ENCODE peak calls at places on chromosome 4, in seven cellular contexts. V is astrocyte of the spinal cord, S is body of pancreas, G is A549, Z is SK-N-SH, F is OCI-LY7, Y is glutamatergic neuron. H is an unnamed sample.

GRCh38 chr4:168803727-168804126 is 206.3 kb downstream of the CBR4 start:
- DNase-seq in G (no peak), F (no peak), V (peak), Y (no peak), Z (no peak), S (no peak), H (no peak)

GRCh38 chr4:137310593-137311490 is 221.5 kb downstream of the PCDH18 start:
- DNase-seq in Z (peak), V (peak), G (no peak), S (no peak), Y (no peak), F (no peak), H (no peak)

GRCh38 chr4:8281519-8282133 is 12.1 kb downstream of the HTRA3 start:
- DNase-seq in S (peak), V (peak), Y (peak), Z (no peak), G (no peak), F (no peak), H (no peak)

GRCh38 chr4:154854362-154854761 is 73.3 kb downstream of the RBM46 start:
- DNase-seq in V (no peak), F (no peak), Z (peak), G (peak), Y (no peak), S (no peak), H (no peak)

GRCh38 chr4:66564901-66565648 is 894.8 kb upstream of the EPHA5 start:
- DNase-seq in Y (no peak), V (peak), F (no peak), G (peak), S (no peak), Z (no peak), H (no peak)

GRCh38 chr4:129545599-129546278 is 449.8 kb downstream of the C4orf33 start:
- DNase-seq in Z (no peak), Y (no peak), G (peak), F (no peak), S (peak), V (peak), H (no peak)

GRCh38 chr4:174217273-174218126 is 66.0 kb downstream of the FBXO8 start:
- DNase-seq in S (peak), Z (peak), V (peak), Y (peak), F (no peak), G (no peak), H (peak)

GRCh38 chr4:189081831-189082230 is 858.8 kb upstream of the FRG1 start:
- DNase-seq in F (no peak), Y (no peak), S (no peak), Z (no peak), G (no peak), V (no peak), H (no peak)

GRCh38 chr4:162061214-162061613 is 102.6 kb downstream of the FSTL5 start:
- DNase-seq in S (no peak), V (peak), Y (no peak), G (peak), Z (no peak), F (no peak), H (no peak)

GRCh38 chr4:84878090-84878489 is 88.4 kb downstream of the WDFY3 start:
- DNase-seq in Z (no peak), V (peak), Y (no peak), G (no peak), S (no peak), F (no peak), H (no peak)

GRCh38 chr4:158211288-158211687 is 1.0 kb downstream of the TMEM144 start:
- DNase-seq in Y (no peak), G (peak), F (no peak), V (no peak), Z (no peak), S (peak), H (no peak)

GRCh38 chr4:83171640-83172039 is 57.1 kb upstream of the PLAC8 start:
- DNase-seq in Y (no peak), Z (no peak), G (no peak), F (no peak), V (no peak), S (no peak), H (no peak)

GRCh38 chr4:55947254-55947882 is 1.4 kb upstream of the CEP135 start:
- DNase-seq in V (no peak), F (peak), S (no peak), Z (no peak), Y (no peak), G (no peak), H (peak)

GRCh38 chr4:77852892-77853495 is 9.6 kb upstream of the MRPL1 start:
- DNase-seq in G (no peak), Y (no peak), Z (no peak), F (peak), S (no peak), V (no peak), H (peak)

GRCh38 chr4:23789765-23790164 is 100.1 kb downstream of the PPARGC1A start:
- DNase-seq in V (peak), S (peak), Z (no peak), F (no peak), Y (no peak), G (no peak), H (no peak)

GRCh38 chr4:173192375-173193162 is 24.0 kb downstream of the GALNT7 start:
- DNase-seq in S (no peak), V (no peak), F (no peak), Z (no peak), G (peak), Y (no peak), H (no peak)
- TF ChIP-seq CTCF in S (no peak), V (peak), F (peak), Z (no peak), G (peak), Y (no peak), H (peak)

GRCh38 chr4:34417160-34417559 is 1827.2 kb downstream of the ARAP2 start:
- DNase-seq in G (peak), F (no peak), S (no peak), Z (no peak), Y (no peak), V (no peak), H (no peak)

GRCh38 chr4:34422472-34422871 is 1821.8 kb downstream of the ARAP2 start:
- DNase-seq in V (peak), Y (no peak), Z (no peak), F (no peak), S (no peak), G (peak), H (no peak)
- TF ChIP-seq CTCF in V (no peak), Y (no peak), Z (peak), F (no peak), S (no peak), G (peak), H (no peak)

GRCh38 chr4:103947617-103948016 is 227.8 kb upstream of the TACR3 start:
- DNase-seq in S (no peak), V (no peak), G (no peak), F (no peak), Y (no peak), Z (no peak), H (no peak)
- TF ChIP-seq CTCF in S (no peak), V (no peak), G (no peak), F (no peak), Y (no peak), Z (no peak), H (no peak)

DNA sequence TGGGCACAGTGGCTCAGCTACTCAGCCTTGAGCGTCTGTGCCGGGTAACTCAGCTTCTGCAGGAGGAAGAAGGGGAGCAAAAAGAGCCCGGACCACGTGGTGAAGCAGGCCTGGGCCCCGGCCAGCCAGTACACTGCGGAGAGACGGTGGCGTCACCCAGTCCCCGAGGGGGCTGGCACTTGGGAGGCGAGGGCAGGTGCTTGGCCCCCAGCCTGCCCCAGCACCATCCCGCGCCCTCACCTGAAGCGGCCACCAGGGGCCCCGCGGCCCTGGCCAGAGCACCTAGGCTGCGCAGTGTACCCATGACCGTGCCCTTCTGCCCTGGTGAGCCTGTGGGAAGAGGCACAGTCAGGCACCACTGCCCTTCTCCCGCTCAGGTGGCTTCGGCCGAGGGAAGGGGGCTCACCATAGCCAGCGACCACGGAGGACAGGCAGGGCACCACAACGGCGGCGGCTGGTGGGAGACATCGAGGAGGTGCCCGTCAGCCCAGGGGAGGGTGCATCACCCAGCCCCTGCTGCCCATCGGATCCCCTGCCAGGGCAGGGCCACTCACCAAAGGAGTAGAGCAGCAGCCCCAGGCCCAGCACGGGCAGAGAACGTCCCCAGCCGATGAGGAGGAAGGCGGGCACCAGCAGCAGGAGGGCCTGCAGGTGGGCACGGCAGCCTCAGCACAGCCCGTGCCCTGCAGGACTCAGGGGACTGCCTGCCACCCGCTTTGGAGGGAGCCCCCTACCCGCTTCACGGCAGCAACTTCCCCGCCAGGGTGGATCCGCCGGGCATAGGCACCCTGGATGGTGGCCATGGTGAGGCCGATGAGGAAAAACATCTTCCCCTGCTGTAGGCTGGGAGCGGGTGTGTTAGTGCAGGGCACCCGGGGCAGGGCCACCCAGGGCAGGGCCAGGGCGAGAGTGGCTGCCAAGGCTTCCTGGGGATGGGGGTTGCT is 32.1 kb downstream of the NOP14 start:
- DNase-seq in G (no peak), S (peak), Z (no peak), Y (no peak), F (no peak), V (no peak), H (no peak)
- TF ChIP-seq CTCF in G (no peak), S (peak), Z (peak), Y (no peak), F (peak), V (peak), H (no peak)

H was measured in GM10248.